ENCODE peak calls at places on chromosomes 12 and 14, in eight cellular contexts. One of them, this sample, is unnamed.

GRCh38 chr12:29582156-29582555 is 84.7 kb upstream of the OVCH1 start:
- DNase-seq in Peyer's patch: no peak
- DNase-seq in CD4-positive, alpha-beta T cell: no peak
- DNase-seq in OCI-LY7: no peak
- DNase-seq in substantia nigra: no peak
- DNase-seq in spleen: no peak
- DNase-seq in adrenal gland: no peak
- DNase-seq in neural progenitor cell: no peak
- DNase-seq in this sample: no peak

GRCh38 chr12:23376238-23376637 is 573.2 kb downstream of the SOX5 start:
- DNase-seq in spleen: no peak
- DNase-seq in substantia nigra: no peak
- DNase-seq in OCI-LY7: no peak
- DNase-seq in neural progenitor cell: peak
- DNase-seq in Peyer's patch: no peak
- DNase-seq in adrenal gland: no peak
- DNase-seq in CD4-positive, alpha-beta T cell: no peak
- DNase-seq in this sample: no peak

GRCh38 chr12:108302471-108303311 is 36.4 kb downstream of the CMKLR1 start:
- DNase-seq in OCI-LY7: no peak
- DNase-seq in Peyer's patch: no peak
- DNase-seq in adrenal gland: peak
- DNase-seq in substantia nigra: no peak
- DNase-seq in spleen: peak
- DNase-seq in CD4-positive, alpha-beta T cell: no peak
- DNase-seq in neural progenitor cell: peak
- DNase-seq in this sample: no peak

GRCh38 chr12:105385141-105385540 is 54.6 kb downstream of the C12orf75 start:
- DNase-seq in adrenal gland: no peak
- DNase-seq in spleen: no peak
- DNase-seq in OCI-LY7: no peak
- DNase-seq in CD4-positive, alpha-beta T cell: no peak
- DNase-seq in Peyer's patch: no peak
- DNase-seq in neural progenitor cell: no peak
- DNase-seq in substantia nigra: no peak
- DNase-seq in this sample: no peak

GRCh38 chr12:66140726-66141125 is 10.2 kb upstream of the LLPH start:
- DNase-seq in OCI-LY7: peak
- DNase-seq in substantia nigra: no peak
- DNase-seq in Peyer's patch: no peak
- DNase-seq in neural progenitor cell: no peak
- DNase-seq in spleen: no peak
- DNase-seq in CD4-positive, alpha-beta T cell: no peak
- DNase-seq in adrenal gland: no peak
- DNase-seq in this sample: no peak

GRCh38 chr12:3446235-3446634 is 44.8 kb upstream of the PRMT8 start:
- DNase-seq in OCI-LY7: no peak
- DNase-seq in adrenal gland: no peak
- DNase-seq in neural progenitor cell: no peak
- DNase-seq in spleen: no peak
- DNase-seq in substantia nigra: no peak
- DNase-seq in Peyer's patch: no peak
- DNase-seq in CD4-positive, alpha-beta T cell: no peak
- DNase-seq in this sample: no peak

GRCh38 chr14:100871234-100872186 is 32.0 kb downstream of the RTL1 start:
- DNase-seq in substantia nigra: no peak
- DNase-seq in OCI-LY7: no peak
- DNase-seq in CD4-positive, alpha-beta T cell: no peak
- DNase-seq in spleen: peak
- DNase-seq in Peyer's patch: no peak
- DNase-seq in adrenal gland: no peak
- DNase-seq in neural progenitor cell: no peak
- DNase-seq in this sample: no peak

GRCh38 chr12:19248929-19249602 is 119.5 kb downstream of the PLEKHA5 start:
- DNase-seq in adrenal gland: no peak
- DNase-seq in CD4-positive, alpha-beta T cell: no peak
- DNase-seq in neural progenitor cell: no peak
- DNase-seq in OCI-LY7: no peak
- DNase-seq in substantia nigra: no peak
- DNase-seq in Peyer's patch: no peak
- DNase-seq in spleen: no peak
- DNase-seq in this sample: no peak

GRCh38 chr12:77577756-77578155 is 252.9 kb upstream of the NAV3 start:
- DNase-seq in neural progenitor cell: no peak
- DNase-seq in OCI-LY7: no peak
- DNase-seq in spleen: no peak
- DNase-seq in adrenal gland: no peak
- DNase-seq in Peyer's patch: no peak
- DNase-seq in substantia nigra: no peak
- DNase-seq in CD4-positive, alpha-beta T cell: no peak
- DNase-seq in this sample: no peak

GRCh38 chr14:99378782-99379214 is 101.9 kb downstream of the SETD3 start:
- DNase-seq in Peyer's patch: no peak
- DNase-seq in adrenal gland: no peak
- DNase-seq in spleen: no peak
- DNase-seq in neural progenitor cell: no peak
- DNase-seq in CD4-positive, alpha-beta T cell: no peak
- DNase-seq in OCI-LY7: no peak
- DNase-seq in substantia nigra: no peak
- DNase-seq in this sample: no peak

GRCh38 chr12:132623072-132623869 is 4.7 kb downstream of the P2RX2 start:
- DNase-seq in adrenal gland: no peak
- DNase-seq in substantia nigra: no peak
- DNase-seq in spleen: no peak
- DNase-seq in CD4-positive, alpha-beta T cell: no peak
- DNase-seq in Peyer's patch: no peak
- DNase-seq in neural progenitor cell: no peak
- DNase-seq in OCI-LY7: no peak
- DNase-seq in this sample: no peak

GRCh38 chr14:31977001-31977556 is 100.0 kb upstream of the ARHGAP5 start:
- DNase-seq in neural progenitor cell: no peak
- DNase-seq in substantia nigra: no peak
- DNase-seq in Peyer's patch: no peak
- DNase-seq in adrenal gland: no peak
- DNase-seq in CD4-positive, alpha-beta T cell: no peak
- DNase-seq in spleen: no peak
- DNase-seq in OCI-LY7: no peak
- DNase-seq in this sample: no peak

GRCh38 chr14:52910597-52910996 is 40.3 kb downstream of the FERMT2 start:
- DNase-seq in Peyer's patch: no peak
- DNase-seq in neural progenitor cell: no peak
- DNase-seq in adrenal gland: no peak
- DNase-seq in substantia nigra: no peak
- DNase-seq in CD4-positive, alpha-beta T cell: no peak
- DNase-seq in spleen: no peak
- DNase-seq in OCI-LY7: no peak
- DNase-seq in this sample: no peak

GRCh38 chr14:52902971-52903385 is 47.9 kb downstream of the FERMT2 start:
- DNase-seq in OCI-LY7: no peak
- DNase-seq in Peyer's patch: no peak
- DNase-seq in neural progenitor cell: no peak
- DNase-seq in CD4-positive, alpha-beta T cell: no peak
- DNase-seq in adrenal gland: no peak
- DNase-seq in substantia nigra: no peak
- DNase-seq in spleen: no peak
- DNase-seq in this sample: no peak

GRCh38 chr14:52907949-52908348 is 42.9 kb downstream of the FERMT2 start:
- DNase-seq in spleen: no peak
- DNase-seq in neural progenitor cell: no peak
- DNase-seq in substantia nigra: no peak
- DNase-seq in adrenal gland: no peak
- DNase-seq in Peyer's patch: no peak
- DNase-seq in OCI-LY7: no peak
- DNase-seq in CD4-positive, alpha-beta T cell: no peak
- DNase-seq in this sample: no peak

GRCh38 chr14:52901357-52901980 is 49.4 kb downstream of the FERMT2 start:
- DNase-seq in OCI-LY7: no peak
- DNase-seq in neural progenitor cell: no peak
- DNase-seq in Peyer's patch: no peak
- DNase-seq in spleen: no peak
- DNase-seq in adrenal gland: no peak
- DNase-seq in substantia nigra: no peak
- DNase-seq in CD4-positive, alpha-beta T cell: no peak
- DNase-seq in this sample: no peak

DNA sequence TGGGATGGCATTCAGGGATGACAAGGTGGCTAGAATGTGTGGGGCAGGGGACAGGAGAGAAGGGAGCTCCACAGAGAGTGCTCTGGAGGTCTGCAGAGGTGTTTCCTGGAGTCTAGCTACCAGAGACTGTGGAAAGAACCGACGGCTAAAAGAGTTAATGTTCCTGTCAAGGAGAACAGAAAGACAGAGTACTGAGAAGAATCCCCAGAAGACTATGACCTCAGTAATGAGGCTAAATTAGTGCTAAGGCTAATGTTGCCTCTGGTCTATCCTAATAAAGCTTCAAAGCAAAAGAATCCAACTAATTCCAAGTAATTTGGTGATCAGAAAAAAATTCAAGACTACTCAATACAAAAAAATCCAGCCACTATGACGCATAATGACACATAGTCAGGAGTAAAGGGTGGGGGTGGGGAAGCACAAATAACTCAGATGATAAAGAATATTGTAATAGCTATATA is 44.7 kb downstream of the FERMT2 start:
- DNase-seq in spleen: no peak
- DNase-seq in substantia nigra: no peak
- DNase-seq in neural progenitor cell: no peak
- DNase-seq in adrenal gland: no peak
- DNase-seq in OCI-LY7: no peak
- DNase-seq in Peyer's patch: no peak
- DNase-seq in CD4-positive, alpha-beta T cell: no peak
- DNase-seq in this sample: peak
- H3K27ac ChIP-seq in spleen: no peak
- H3K27ac ChIP-seq in substantia nigra: no peak
- H3K27ac ChIP-seq in neural progenitor cell: peak
- H3K27ac ChIP-seq in adrenal gland: no peak
- H3K27ac ChIP-seq in OCI-LY7: no peak
- H3K27ac ChIP-seq in Peyer's patch: no peak
- H3K27ac ChIP-seq in CD4-positive, alpha-beta T cell: no peak
- H3K27ac ChIP-seq in this sample: no peak

DNA sequence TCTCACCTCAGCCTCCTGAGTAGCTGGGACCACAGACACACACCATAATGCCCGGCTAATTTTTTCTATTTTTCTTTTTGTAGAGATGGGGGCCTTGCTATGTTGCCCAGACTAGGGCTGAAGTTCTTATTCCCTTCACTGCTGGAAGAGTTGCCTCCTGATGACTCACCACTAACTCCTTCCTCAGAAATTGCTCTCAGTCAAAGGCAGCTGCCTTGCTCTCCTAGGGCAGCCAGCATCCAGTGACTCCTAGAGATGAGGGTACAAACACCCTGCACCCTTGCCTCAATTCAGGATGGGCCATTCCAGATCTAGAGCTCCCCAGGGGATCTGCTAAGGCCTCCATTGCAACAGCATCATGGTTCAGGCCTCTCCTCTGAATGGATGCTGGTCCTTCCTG is 54.0 kb upstream of the RASSF8 start:
- DNase-seq in adrenal gland: no peak
- DNase-seq in Peyer's patch: no peak
- DNase-seq in neural progenitor cell: no peak
- DNase-seq in substantia nigra: no peak
- DNase-seq in CD4-positive, alpha-beta T cell: no peak
- DNase-seq in OCI-LY7: no peak
- DNase-seq in spleen: no peak
- DNase-seq in this sample: no peak
- H3K27ac ChIP-seq in adrenal gland: no peak
- H3K27ac ChIP-seq in Peyer's patch: no peak
- H3K27ac ChIP-seq in neural progenitor cell: no peak
- H3K27ac ChIP-seq in substantia nigra: no peak
- H3K27ac ChIP-seq in CD4-positive, alpha-beta T cell: no peak
- H3K27ac ChIP-seq in OCI-LY7: no peak
- H3K27ac ChIP-seq in spleen: no peak
- H3K27ac ChIP-seq in this sample: no peak

GRCh38 chr14:102575479-102576428 is 16.7 kb upstream of the RCOR1 start:
- DNase-seq in neural progenitor cell: no peak
- DNase-seq in spleen: no peak
- DNase-seq in OCI-LY7: no peak
- DNase-seq in CD4-positive, alpha-beta T cell: no peak
- DNase-seq in Peyer's patch: no peak
- DNase-seq in adrenal gland: no peak
- DNase-seq in substantia nigra: no peak
- DNase-seq in this sample: no peak
- H3K27ac ChIP-seq in neural progenitor cell: no peak
- H3K27ac ChIP-seq in spleen: no peak
- H3K27ac ChIP-seq in OCI-LY7: no peak
- H3K27ac ChIP-seq in CD4-positive, alpha-beta T cell: no peak
- H3K27ac ChIP-seq in Peyer's patch: no peak
- H3K27ac ChIP-seq in adrenal gland: no peak
- H3K27ac ChIP-seq in substantia nigra: no peak
- H3K27ac ChIP-seq in this sample: no peak

GRCh38 chr14:23147676-23148075 is 28.6 kb upstream of the CEBPE start:
- DNase-seq in neural progenitor cell: no peak
- DNase-seq in substantia nigra: no peak
- DNase-seq in spleen: no peak
- DNase-seq in Peyer's patch: no peak
- DNase-seq in CD4-positive, alpha-beta T cell: no peak
- DNase-seq in OCI-LY7: no peak
- DNase-seq in adrenal gland: peak
- DNase-seq in this sample: no peak

GRCh38 chr14:23145794-23146422 is 26.9 kb upstream of the CEBPE start:
- DNase-seq in Peyer's patch: no peak
- DNase-seq in neural progenitor cell: no peak
- DNase-seq in spleen: no peak
- DNase-seq in adrenal gland: no peak
- DNase-seq in substantia nigra: no peak
- DNase-seq in CD4-positive, alpha-beta T cell: no peak
- DNase-seq in OCI-LY7: no peak
- DNase-seq in this sample: no peak

GRCh38 chr14:23146980-23147379 is 27.9 kb upstream of the CEBPE start:
- DNase-seq in substantia nigra: no peak
- DNase-seq in adrenal gland: no peak
- DNase-seq in Peyer's patch: no peak
- DNase-seq in CD4-positive, alpha-beta T cell: no peak
- DNase-seq in spleen: no peak
- DNase-seq in neural progenitor cell: no peak
- DNase-seq in OCI-LY7: no peak
- DNase-seq in this sample: no peak

GRCh38 chr14:23148596-23149249 is 29.7 kb upstream of the CEBPE start:
- DNase-seq in neural progenitor cell: no peak
- DNase-seq in OCI-LY7: no peak
- DNase-seq in Peyer's patch: no peak
- DNase-seq in CD4-positive, alpha-beta T cell: no peak
- DNase-seq in adrenal gland: no peak
- DNase-seq in spleen: no peak
- DNase-seq in substantia nigra: no peak
- DNase-seq in this sample: no peak

DNA sequence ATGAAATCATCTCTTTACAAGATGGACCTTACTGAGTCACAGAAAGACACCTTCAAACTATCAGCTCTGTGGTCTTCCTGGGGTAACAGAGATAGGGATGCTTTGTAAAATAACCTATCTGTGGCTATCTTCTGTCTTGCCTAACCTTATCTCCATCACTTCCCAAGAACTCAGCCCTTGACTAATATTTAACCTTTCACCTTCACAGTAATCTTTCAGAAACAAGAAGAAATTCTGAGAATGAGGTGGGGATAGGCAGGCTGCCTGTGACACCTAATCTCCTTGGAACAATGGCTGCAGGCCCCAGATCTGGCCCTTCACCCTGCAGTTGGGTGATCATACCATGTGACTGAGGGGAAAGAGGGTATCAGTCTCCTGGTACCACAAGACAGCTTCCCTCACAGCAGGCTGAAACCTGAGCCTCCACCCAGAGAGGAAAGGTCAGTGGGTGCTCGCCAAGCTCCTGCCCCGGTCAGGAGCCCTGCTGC is 27.4 kb upstream of the CEBPE start:
- DNase-seq in CD4-positive, alpha-beta T cell: no peak
- DNase-seq in substantia nigra: no peak
- DNase-seq in adrenal gland: no peak
- DNase-seq in spleen: no peak
- DNase-seq in OCI-LY7: no peak
- DNase-seq in Peyer's patch: no peak
- DNase-seq in neural progenitor cell: no peak
- DNase-seq in this sample: no peak
- H3K27ac ChIP-seq in CD4-positive, alpha-beta T cell: no peak
- H3K27ac ChIP-seq in substantia nigra: no peak
- H3K27ac ChIP-seq in adrenal gland: no peak
- H3K27ac ChIP-seq in spleen: no peak
- H3K27ac ChIP-seq in OCI-LY7: no peak
- H3K27ac ChIP-seq in Peyer's patch: peak
- H3K27ac ChIP-seq in neural progenitor cell: no peak
- H3K27ac ChIP-seq in this sample: no peak

This sample was measured in Panc1.